ENCODE peak calls at places on chromosomes 5 and 9, in eight cellular contexts. S is esophagus squamous epithelium, H is ovary, L is suprapubic skin, O is stomach, C is body of pancreas, A is IMR-90, Y is NB4. G is an unnamed sample.

GRCh38 chr5:31587546-31587945 is 51.4 kb upstream of the PDZD2 start:
- DNase-seq in L (no peak), O (no peak), A (no peak), H (no peak), S (no peak), C (no peak), Y (peak), G (no peak)

GRCh38 chr9:27505744-27506161 is 18.3 kb upstream of the IFNK start:
- DNase-seq in S (no peak), L (no peak), A (no peak), H (no peak), C (no peak), O (no peak), Y (no peak), G (no peak)

GRCh38 chr9:117796681-117797080 is 92.5 kb downstream of the TLR4 start:
- DNase-seq in Y (no peak), A (no peak), C (no peak), O (no peak), S (no peak), L (no peak), H (no peak), G (no peak)

GRCh38 chr5:59039296-59040006 is 456.6 kb downstream of the RAB3C start:
- DNase-seq in S (peak), H (peak), L (peak), C (peak), Y (peak), A (peak), O (peak), G (peak)

GRCh38 chr5:172498431-172499129 is 44.3 kb upstream of the SH3PXD2B start:
- DNase-seq in O (no peak), S (no peak), H (peak), Y (no peak), L (peak), A (no peak), C (no peak), G (peak)

GRCh38 chr9:135281661-135282000 is 194.2 kb downstream of the OLFM1 start:
- DNase-seq in A (no peak), O (no peak), S (no peak), C (no peak), L (no peak), H (no peak), Y (no peak), G (no peak)

GRCh38 chr9:135850737-135851136 is 56.6 kb downstream of the CAMSAP1 start:
- DNase-seq in L (no peak), O (no peak), S (no peak), C (no peak), Y (no peak), A (peak), H (no peak), G (no peak)

GRCh38 chr5:65137631-65138030 is 344.1 kb downstream of the ADAMTS6 start:
- DNase-seq in L (no peak), S (no peak), H (no peak), Y (no peak), A (peak), O (no peak), C (no peak), G (no peak)

GRCh38 chr5:107951322-107951721 is 280.6 kb upstream of the EFNA5 start:
- DNase-seq in H (no peak), A (no peak), C (peak), S (no peak), L (no peak), Y (no peak), O (no peak), G (no peak)

GRCh38 chr5:11251242-11251641 is 490.2 kb upstream of the DAP start:
- DNase-seq in S (no peak), Y (no peak), A (peak), L (no peak), O (no peak), C (no peak), H (no peak), G (no peak)

GRCh38 chr5:58013542-58014258 is 446.2 kb downstream of the PLK2 start:
- DNase-seq in O (no peak), C (no peak), S (no peak), L (no peak), Y (no peak), H (no peak), A (no peak), G (no peak)

GRCh38 chr5:138489705-138490104 is 24.4 kb downstream of the EGR1 start:
- DNase-seq in A (no peak), S (no peak), O (peak), L (no peak), Y (no peak), H (peak), C (peak), G (no peak)

DNA sequence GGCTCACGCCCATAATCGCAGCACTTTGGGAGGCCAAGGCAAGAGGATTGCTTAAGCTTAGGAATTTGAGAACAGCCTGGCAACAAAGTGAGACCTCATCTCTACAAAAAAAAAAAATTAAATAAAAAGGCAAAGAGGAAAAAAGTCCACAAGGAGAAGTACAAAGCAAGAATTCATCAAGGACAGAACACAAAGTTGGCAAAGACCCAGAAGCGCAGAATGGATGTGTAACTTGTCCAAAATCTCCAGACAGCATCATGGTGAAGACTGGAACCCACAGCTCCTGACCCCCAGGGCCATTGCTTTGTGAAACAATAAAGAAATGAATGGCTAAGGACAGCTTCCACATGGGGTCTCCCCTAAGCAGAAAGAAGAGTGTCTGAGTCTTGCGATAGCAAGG is 7.8 kb downstream of the HSD17B3 start:
- DNase-seq in A (no peak), H (no peak), Y (no peak), L (no peak), O (no peak), C (no peak), S (no peak), G (no peak)
- H3K4me3 ChIP-seq in A (no peak), H (no peak), Y (no peak), L (no peak), O (no peak), C (no peak), S (no peak), G (no peak)

GRCh38 chr5:133110709-133111108 is 58.9 kb downstream of the HSPA4 start:
- DNase-seq in S (no peak), H (no peak), O (no peak), Y (no peak), L (no peak), A (no peak), C (no peak), G (no peak)

GRCh38 chr5:133108481-133108921 is 56.7 kb downstream of the HSPA4 start:
- DNase-seq in O (no peak), L (no peak), H (no peak), A (no peak), C (no peak), Y (peak), S (no peak), G (no peak)

GRCh38 chr5:133109655-133110483 is 58.1 kb downstream of the HSPA4 start:
- DNase-seq in S (no peak), A (no peak), H (no peak), L (no peak), C (no peak), Y (no peak), O (no peak), G (no peak)

GRCh38 chr5:133106343-133106742 is 54.5 kb downstream of the HSPA4 start:
- DNase-seq in H (no peak), L (no peak), Y (no peak), A (no peak), C (no peak), S (no peak), O (no peak), G (no peak)

DNA sequence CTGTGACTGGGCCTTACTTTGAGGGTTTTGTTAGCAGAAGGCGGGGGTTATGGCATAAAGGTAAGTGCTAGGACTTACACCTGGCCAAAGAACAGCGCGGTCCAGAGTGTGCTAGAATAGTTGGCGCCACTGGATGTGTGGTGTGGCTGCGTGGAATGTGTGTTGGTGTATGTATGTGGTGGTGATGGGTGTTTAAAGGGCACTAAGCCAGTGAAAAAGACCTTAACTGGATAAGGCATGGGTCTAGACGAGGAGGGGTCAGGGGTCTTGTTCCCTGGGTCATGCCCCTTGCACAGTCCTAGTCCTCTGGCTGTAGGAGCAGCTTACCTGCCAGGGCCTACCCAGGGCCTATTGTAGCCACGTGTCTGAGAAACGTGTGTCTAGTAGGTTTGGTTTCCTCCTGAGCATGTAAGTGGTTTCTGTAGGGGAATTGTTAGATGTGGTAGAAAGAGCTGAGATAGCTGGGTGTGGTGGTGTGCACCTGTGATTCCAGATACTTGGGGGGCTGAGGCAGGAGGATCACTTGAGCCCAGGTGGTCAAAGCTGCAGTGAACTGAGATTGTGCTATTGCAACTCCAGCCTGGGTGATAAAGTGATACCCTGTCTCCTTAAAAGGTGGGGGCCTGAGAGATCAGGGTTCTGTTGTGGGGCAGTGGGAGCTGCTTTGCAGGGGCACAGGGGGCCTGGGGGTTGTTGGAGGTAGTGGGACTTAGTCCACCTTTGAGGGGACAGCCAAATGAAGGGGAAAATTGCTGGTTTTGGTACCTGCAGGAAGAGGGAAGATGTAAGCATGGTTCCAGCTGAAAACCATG is 55.2 kb downstream of the HSPA4 start:
- DNase-seq in H (no peak), O (no peak), S (no peak), L (no peak), A (no peak), Y (no peak), C (no peak), G (peak)
- TF ChIP-seq POLR2A in H (no peak), O (no peak), S (no peak), L (no peak), A (no peak), Y (no peak), C (no peak), G (no peak)

DNA sequence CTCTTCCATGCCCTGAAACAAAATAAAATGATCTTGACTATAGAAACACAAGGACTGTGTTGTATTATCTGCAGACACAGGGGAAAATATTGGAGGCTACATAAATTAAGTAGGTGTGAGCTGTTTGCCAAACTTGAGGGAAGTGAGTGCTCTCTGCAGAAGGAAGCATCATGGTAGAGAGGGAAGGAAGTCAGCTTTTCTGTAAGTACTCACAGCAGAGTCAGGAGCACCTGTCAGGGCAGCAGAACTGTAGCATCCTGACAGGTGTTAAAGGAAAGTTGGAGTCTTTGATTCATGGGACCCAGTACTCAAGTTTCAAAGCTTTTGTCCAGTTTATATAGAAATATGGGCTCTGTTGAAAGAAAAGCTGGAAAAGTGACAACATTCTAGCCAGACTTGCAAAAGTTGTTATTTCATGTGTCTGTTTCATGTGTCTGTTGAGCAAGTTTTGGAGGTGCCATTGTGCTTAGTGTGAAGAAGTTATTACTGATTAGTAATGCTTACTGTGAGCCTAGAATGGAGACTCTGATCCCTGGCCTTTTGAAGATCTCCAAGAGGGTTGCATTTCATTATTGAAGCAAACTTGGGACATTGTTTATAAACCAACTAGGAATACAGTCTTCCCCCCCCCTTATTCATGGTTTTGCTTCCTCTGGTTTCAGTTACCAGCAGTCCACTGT is 194.7 kb downstream of the SPATA31D1 start:
- DNase-seq in C (no peak), L (no peak), A (no peak), O (no peak), Y (no peak), S (no peak), H (no peak), G (no peak)
- TF ChIP-seq CTCF in C (no peak), L (no peak), A (no peak), O (no peak), Y (no peak), S (no peak), H (no peak), G (no peak)

GRCh38 chr5:56144211-56144610 is 88.9 kb downstream of the ANKRD55 start:
- DNase-seq in L (no peak), Y (no peak), C (no peak), O (no peak), A (no peak), H (no peak), S (no peak), G (no peak)
- H3K4me3 ChIP-seq in L (no peak), Y (no peak), C (no peak), O (no peak), A (no peak), H (no peak), S (no peak), G (no peak)

GRCh38 chr5:116237917-116238502 is 153.2 kb downstream of the COMMD10 start:
- DNase-seq in S (no peak), O (no peak), C (no peak), H (no peak), Y (peak), L (no peak), A (no peak), G (no peak)
- TF ChIP-seq POLR2A in S (no peak), O (no peak), C (no peak), H (no peak), Y (no peak), L (no peak), A (no peak), G (no peak)

DNA sequence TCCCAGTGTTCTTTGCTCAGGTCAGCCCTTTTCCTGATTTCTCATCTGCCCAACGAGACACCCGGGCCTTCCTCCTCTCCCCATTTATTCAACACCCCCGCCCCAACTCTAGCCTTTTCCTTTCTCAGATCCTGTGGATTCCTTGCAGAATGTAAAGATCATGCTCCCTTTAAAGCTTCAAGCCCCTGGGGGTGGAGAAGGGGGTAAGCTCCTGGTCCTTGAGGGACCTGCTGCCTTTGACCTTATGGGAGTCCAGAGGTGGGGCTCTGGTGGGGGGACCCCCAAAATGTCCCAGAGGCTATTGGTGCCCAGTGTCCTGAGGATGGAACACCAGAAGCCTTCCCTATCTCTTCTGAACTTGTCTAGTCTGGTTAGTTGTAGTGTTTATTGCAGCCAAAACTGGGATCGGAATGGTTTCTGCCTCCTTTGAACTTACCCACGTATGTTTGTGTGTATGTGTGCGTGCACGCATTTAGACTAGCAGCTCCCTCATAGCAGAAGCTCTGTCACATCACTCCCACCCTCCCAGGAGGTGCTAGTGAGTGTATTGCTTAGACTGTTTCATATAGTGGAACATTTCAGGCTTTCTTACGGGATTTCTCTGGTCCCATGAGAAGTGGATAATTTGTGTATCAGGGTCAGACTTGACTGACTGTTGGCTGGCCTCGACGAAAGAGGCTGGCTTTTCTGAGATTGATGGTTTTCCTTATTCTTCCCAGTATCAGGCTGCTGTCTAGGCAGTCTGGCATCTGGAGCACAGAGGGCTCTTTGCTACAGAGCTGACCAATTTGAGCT is 1.1 kb downstream of the GALNT10 start:
- DNase-seq in A (peak), L (no peak), Y (peak), C (no peak), S (no peak), H (no peak), O (no peak), G (no peak)
- TF ChIP-seq CTCF in A (peak), L (no peak), Y (no peak), C (no peak), S (no peak), H (no peak), O (no peak), G (no peak)

DNA sequence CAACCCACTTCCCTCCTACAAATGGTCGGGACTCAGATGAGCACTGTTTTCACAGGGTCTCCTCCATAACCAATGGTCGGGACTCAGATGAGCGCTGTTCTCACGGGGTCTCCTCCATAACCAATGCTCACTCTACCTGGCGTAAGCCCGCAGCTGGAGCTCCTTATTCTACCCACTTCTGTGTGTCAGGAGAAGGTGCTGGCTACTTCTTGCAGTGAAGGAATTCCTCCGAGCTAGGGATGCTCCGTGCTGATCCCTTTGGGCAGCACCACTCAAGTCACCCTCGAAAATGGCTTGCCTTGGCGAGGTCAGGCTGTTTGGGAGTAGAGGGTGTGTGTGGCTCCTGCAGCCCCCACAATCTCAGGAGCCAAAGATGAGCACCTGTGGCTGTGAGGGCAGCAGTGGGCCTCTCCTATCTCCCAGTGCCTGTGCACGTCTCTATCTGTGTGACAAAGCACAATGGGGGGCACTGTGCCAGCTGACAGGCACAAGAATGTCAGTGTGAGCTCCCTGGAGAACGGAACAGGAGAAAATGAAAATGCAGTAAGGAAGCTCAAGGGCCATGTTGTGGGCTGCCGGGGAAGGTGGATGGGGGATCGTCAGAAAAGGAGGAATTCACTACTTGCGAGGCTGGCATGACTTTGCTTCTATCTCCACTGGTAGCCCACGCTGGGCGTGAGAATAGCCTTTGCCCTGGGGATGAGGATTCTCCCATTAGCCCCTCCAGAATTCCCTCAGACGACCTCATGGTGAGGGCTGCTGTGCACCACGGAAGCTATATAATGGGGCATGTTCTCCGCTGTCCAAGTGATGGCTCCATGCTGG is 3.9 kb upstream of the BTNL9 start:
- DNase-seq in A (no peak), Y (no peak), H (no peak), L (peak), C (peak), O (no peak), S (no peak), G (no peak)
- H3K4me3 ChIP-seq in A (no peak), Y (no peak), H (no peak), L (no peak), C (no peak), O (no peak), S (no peak), G (no peak)